ENCODE peak calls at places on chromosomes 2 and 18, in six cellular contexts. F is breast epithelium, N is cardiac muscle cell, R is psoas muscle, V is HCT116, U is right cardiac atrium. J is an unnamed sample. For H3K9me3, the result is how much of the 10 kb centered on the place peaks cover.

GRCh38 chr2:191299866-191300265 is 54.7 kb downstream of the MYO1B start:
- DNase-seq in R (no peak), N (no peak), V (no peak), U (no peak), F (no peak), J (no peak)

GRCh38 chr2:172098650-172099471 is 3.8 kb downstream of the DLX2 start:
- DNase-seq in U (peak), R (peak), V (no peak), N (peak), F (no peak), J (no peak)

GRCh38 chr18:34121157-34121807 is 103.4 kb downstream of the NOL4 start:
- DNase-seq in U (no peak), F (no peak), R (no peak), V (no peak), N (no peak), J (no peak)

GRCh38 chr2:37829202-37829601 is 95.9 kb upstream of the RMDN2 start:
- DNase-seq in V (no peak), R (no peak), U (peak), F (no peak), N (no peak), J (no peak)

GRCh38 chr2:22885245-22885644 is 499.7 kb upstream of the KLHL29 start:
- DNase-seq in R (no peak), N (no peak), V (no peak), U (no peak), F (no peak), J (no peak)

GRCh38 chr2:159091381-159091780 is 122.9 kb downstream of the TANC1 start:
- DNase-seq in R (no peak), N (no peak), F (no peak), U (no peak), V (no peak), J (no peak)

GRCh38 chr18:6219116-6219717 is 195.5 kb downstream of the L3MBTL4 start:
- DNase-seq in V (no peak), N (peak), R (no peak), U (no peak), F (no peak), J (no peak)

GRCh38 chr2:27705851-27706622 is 42.3 kb downstream of the SLC4A1AP start:
- DNase-seq in F (peak), V (peak), N (no peak), R (peak), U (peak), J (peak)

GRCh38 chr18:62588217-62588616 is 65.4 kb downstream of the ZCCHC2 start:
- DNase-seq in R (no peak), N (no peak), F (no peak), U (no peak), V (no peak), J (no peak)

GRCh38 chr2:105336786-105337121 is 586 bp upstream of the C2orf49 start:
- DNase-seq in R (no peak), U (no peak), V (no peak), N (no peak), F (no peak), J (no peak)

GRCh38 chr18:42185486-42185885 is 230.5 kb downstream of the PIK3C3 start:
- DNase-seq in N (no peak), U (no peak), F (no peak), V (no peak), R (no peak), J (no peak)

GRCh38 chr2:9918275-9918674 is 33.2 kb upstream of the GRHL1 start:
- DNase-seq in V (no peak), F (no peak), U (no peak), N (no peak), R (no peak), J (no peak)

GRCh38 chr2:29528891-29529520 is 392.4 kb downstream of the ALK start:
- DNase-seq in N (peak), V (no peak), R (peak), F (no peak), U (peak), J (no peak)

GRCh38 chr2:20675701-20676352 is 8.9 kb downstream of the GDF7 start:
- DNase-seq in F (no peak), U (no peak), R (no peak), V (no peak), N (no peak), J (peak)

GRCh38 chr2:16487686-16488085 is 177.9 kb downstream of the CYRIA start:
- DNase-seq in N (peak), U (no peak), V (no peak), F (no peak), R (no peak), J (no peak)

GRCh38 chr18:52341617-52342381 is 1.8 kb downstream of the DCC start:
- DNase-seq in F (no peak), U (no peak), N (peak), V (no peak), R (peak), J (no peak)

GRCh38 chr2:230849633-230850357 is 14.9 kb upstream of the ITM2C start:
- DNase-seq in F (no peak), V (peak), N (peak), U (peak), R (peak), J (peak)

GRCh38 chr2:46977899-46978298 is 62.3 kb upstream of the MCFD2 start:
- DNase-seq in N (no peak), U (no peak), F (no peak), R (no peak), V (no peak), J (no peak)

GRCh38 chr2:148658807-148659722 is 14.5 kb downstream of the EPC2 start:
- DNase-seq in N (no peak), F (no peak), U (no peak), V (no peak), R (no peak), J (no peak)

GRCh38 chr2:98487806-98488189 is 43.1 kb downstream of the INPP4A start:
- DNase-seq in V (peak), F (no peak), U (no peak), N (no peak), R (no peak), J (no peak)

GRCh38 chr2:158315000-158315399 is 141.6 kb downstream of the CCDC148 start:
- DNase-seq in U (no peak), V (no peak), R (no peak), F (no peak), N (no peak), J (no peak)

GRCh38 chr2:102672124-102672786 is 52.9 kb downstream of the SLC9A2 start:
- DNase-seq in V (no peak), N (no peak), R (no peak), F (no peak), U (no peak), J (no peak)

GRCh38 chr2:99841749-99842148 is 300.6 kb downstream of the AFF3 start:
- DNase-seq in R (no peak), V (no peak), N (no peak), F (no peak), U (no peak), J (no peak)

GRCh38 chr2:841036-841435 is 109.6 kb upstream of the SNTG2 start:
- DNase-seq in V (no peak), F (no peak), N (no peak), R (no peak), U (no peak), J (no peak)

GRCh38 chr2:214808481-214808931 is 977 bp downstream of the BARD1 start:
- DNase-seq in V (no peak), U (no peak), R (no peak), F (no peak), N (no peak), J (no peak)

GRCh38 chr18:55479656-55480420 is 108.2 kb downstream of the TCF4 start:
- DNase-seq in V (no peak), R (no peak), N (no peak), U (no peak), F (no peak), J (no peak)

GRCh38 chr2:71792926-71793761 is 339.8 kb downstream of the DYSF start:
- DNase-seq in R (no peak), V (no peak), F (no peak), N (no peak), U (no peak), J (no peak)

GRCh38 chr18:78965917-78966878 is 13.4 kb upstream of the SALL3 start:
- DNase-seq in U (no peak), V (no peak), R (no peak), N (no peak), F (no peak), J (no peak)

GRCh38 chr2:168495524-168495923 is 39.5 kb downstream of the CERS6 start:
- DNase-seq in U (no peak), R (no peak), V (no peak), F (no peak), N (no peak), J (no peak)

GRCh38 chr18:74834424-74835309 is 237.0 kb downstream of the ZNF407 start:
- DNase-seq in N (no peak), F (no peak), R (no peak), U (no peak), V (no peak), J (no peak)

GRCh38 chr18:8422391-8422790 is 186.8 kb upstream of the RAB12 start:
- DNase-seq in N (no peak), V (no peak), U (no peak), F (no peak), R (no peak), J (no peak)

GRCh38 chr2:133516405-133517028 is 51.7 kb downstream of the NCKAP5 start:
- DNase-seq in N (no peak), R (no peak), V (no peak), F (no peak), U (no peak), J (no peak)

GRCh38 chr18:51447351-51447896 is 249.9 kb upstream of the MEX3C start:
- DNase-seq in N (peak), R (peak), U (peak), F (no peak), V (no peak), J (peak)

GRCh38 chr2:168583064-168583709 is 127.1 kb downstream of the CERS6 start:
- DNase-seq in U (no peak), V (no peak), N (no peak), F (no peak), R (no peak), J (no peak)

GRCh38 chr2:35787302-35788031 is 568.1 kb upstream of the CRIM1 start:
- DNase-seq in N (no peak), F (no peak), V (no peak), R (no peak), U (no peak), J (no peak)
- H3K9me3 ChIP-seq in N (under half), F (under half), V (under half), R (under half), U (under half), J (under half)

DNA sequence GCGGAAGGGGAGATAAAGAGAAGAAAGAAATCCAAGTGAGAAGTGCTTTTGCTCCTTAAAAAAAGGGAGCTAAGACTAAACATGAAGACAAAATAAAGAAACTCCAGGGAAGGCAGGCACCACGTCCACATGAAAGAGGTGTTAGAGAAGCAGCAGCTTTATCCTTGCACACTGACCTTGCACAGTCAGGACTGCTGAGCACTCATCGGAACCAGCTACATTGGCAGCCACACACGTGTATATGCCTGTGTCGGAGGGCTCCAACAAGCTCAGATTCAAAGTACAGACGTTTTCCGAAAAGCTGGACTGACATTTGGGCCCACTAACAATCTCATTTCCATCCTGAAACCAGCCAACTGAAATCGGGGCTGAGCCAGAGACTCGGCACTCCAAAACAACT is 88.2 kb downstream of the TTN start:
- DNase-seq in F (no peak), R (no peak), V (no peak), N (no peak), U (no peak), J (no peak)
- H3K27ac ChIP-seq in F (no peak), R (peak), V (no peak), N (peak), U (peak), J (no peak)

DNA sequence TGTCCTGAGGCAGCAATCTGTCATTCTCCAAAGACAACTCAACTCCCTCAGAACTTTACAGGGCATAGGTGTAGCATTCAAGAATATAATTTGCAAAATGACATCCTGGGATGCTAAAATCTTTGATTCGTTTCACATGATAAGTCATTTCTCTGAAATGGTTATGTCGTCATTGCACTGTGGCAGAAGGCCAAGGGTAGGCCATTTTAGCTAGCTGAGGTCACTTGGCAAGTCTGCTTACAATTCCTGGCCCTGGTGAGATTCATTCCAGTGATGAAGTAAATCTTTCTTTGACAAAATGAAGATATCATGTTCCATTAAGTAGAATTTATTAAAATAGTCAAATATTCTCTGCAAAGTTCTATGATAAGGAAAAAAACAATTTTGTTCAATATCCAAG is 1410.3 kb upstream of the LRRTM1 start:
- DNase-seq in R (no peak), V (no peak), F (no peak), U (no peak), N (no peak), J (no peak)
- H3K9me3 ChIP-seq in R (under half), V (under half), F (under half), U (under half), N (under half), J (under half)

GRCh38 chr2:241818943-241819270 is 9.9 kb downstream of the NEU4 start:
- DNase-seq in F (peak), N (no peak), U (no peak), R (no peak), V (no peak), J (peak)

GRCh38 chr2:241815477-241816430 is 6.8 kb downstream of the NEU4 start:
- DNase-seq in R (peak), N (no peak), F (peak), U (peak), V (no peak), J (peak)

GRCh38 chr2:241818229-241818942 is 9.4 kb downstream of the NEU4 start:
- DNase-seq in F (peak), R (no peak), V (no peak), N (no peak), U (peak), J (no peak)

GRCh38 chr2:241816431-241817121 is 7.6 kb downstream of the NEU4 start:
- DNase-seq in V (no peak), U (no peak), N (no peak), R (peak), F (peak), J (no peak)

GRCh38 chr2:241817126-241817820 is 8.3 kb downstream of the NEU4 start:
- DNase-seq in V (no peak), N (no peak), U (peak), F (no peak), R (peak), J (no peak)
- H3K27ac ChIP-seq in V (no peak), N (no peak), U (no peak), F (no peak), R (no peak), J (no peak)

DNA sequence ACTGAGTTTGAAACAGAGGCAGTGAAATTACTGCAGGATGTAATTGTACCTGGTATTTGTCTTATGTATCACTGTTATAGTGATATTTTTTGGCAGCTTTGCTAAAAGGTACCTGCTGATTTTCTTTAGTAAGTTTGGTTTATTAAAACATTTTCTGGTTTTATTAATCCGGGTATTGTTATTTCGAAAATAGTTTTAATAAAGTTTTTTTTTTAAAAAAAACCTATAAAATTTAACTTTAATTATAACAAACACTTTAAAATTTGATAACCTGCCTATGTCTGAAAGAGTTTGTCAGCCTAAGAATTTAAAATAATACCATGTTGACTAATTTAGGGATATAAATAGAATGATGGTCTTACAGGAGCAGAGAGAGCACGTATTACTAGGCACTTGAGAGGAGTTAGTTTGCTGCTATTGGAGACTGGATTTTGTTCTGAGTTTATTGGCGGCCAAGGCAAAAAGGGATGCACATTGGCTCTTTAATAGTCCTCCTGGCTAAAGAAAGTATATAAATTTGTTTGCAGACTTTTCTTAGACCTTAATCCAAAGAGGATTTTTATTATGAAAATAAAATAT is 12.1 kb downstream of the EHBP1 start:
- DNase-seq in R (no peak), U (no peak), V (no peak), N (no peak), F (no peak), J (no peak)
- H3K9me3 ChIP-seq in R (under half), U (under half), V (under half), N (under half), F (under half), J (under half)